ENCODE peak calls at places on chromosomes 1 and 21, in six cellular contexts. X, L, K, C, G and Q are unnamed samples.

GRCh38 chr1:43239484-43239883 is 30.3 kb upstream of the TMEM125 start:
- DNase-seq in K (no peak), X (no peak), C (no peak), G (no peak), L (no peak), Q (no peak)

GRCh38 chr1:159838715-159839114 is 12.0 kb downstream of the SLAMF8 start:
- DNase-seq in K (no peak), C (no peak), G (no peak), X (no peak), L (no peak), Q (no peak)

GRCh38 chr1:225763815-225764548 is 13.6 kb upstream of the SRP9 start:
- DNase-seq in L (no peak), X (no peak), C (no peak), G (no peak), K (no peak), Q (no peak)

GRCh38 chr1:8519167-8519566 is 201.3 kb downstream of the SLC45A1 start:
- DNase-seq in L (no peak), G (no peak), X (no peak), C (no peak), K (no peak), Q (no peak)

GRCh38 chr1:163188947-163189346 is 13.8 kb downstream of the RGS5 start:
- DNase-seq in K (no peak), C (no peak), G (no peak), L (no peak), X (no peak), Q (no peak)

GRCh38 chr1:27508139-27508665 is 18.2 kb upstream of the WASF2 start:
- DNase-seq in L (no peak), X (no peak), K (no peak), C (no peak), G (peak; percentile 34), Q (no peak)

GRCh38 chr21:17414766-17415165 is 98.1 kb upstream of the CXADR start:
- DNase-seq in L (no peak), X (no peak), K (no peak), C (no peak), G (no peak), Q (no peak)

GRCh38 chr1:224170748-224171478 is 12.1 kb upstream of the DEGS1 start:
- DNase-seq in L (no peak), K (peak; percentile 36), C (no peak), G (peak; percentile 53), X (no peak), Q (no peak)

GRCh38 chr1:169676001-169676400 is 35.4 kb downstream of the SELL start:
- DNase-seq in X (no peak), L (no peak), K (peak; percentile 61), G (no peak), C (no peak), Q (no peak)

GRCh38 chr1:2969870-2970291 is 51.4 kb upstream of the ACTRT2 start:
- DNase-seq in G (no peak), L (no peak), K (no peak), X (peak; percentile 71), C (peak; percentile 42), Q (no peak)

GRCh38 chr1:41496080-41497055 is 11.9 kb upstream of the EDN2 start:
- DNase-seq in C (peak; percentile 85), X (peak; percentile 96), G (peak; percentile 63), L (peak; percentile 57), K (peak; percentile 90), Q (peak; percentile 50)

GRCh38 chr1:96366516-96366915 is 355.1 kb upstream of the PTBP2 start:
- DNase-seq in G (no peak), C (no peak), X (no peak), K (no peak), L (no peak), Q (no peak)

GRCh38 chr1:45430486-45430885 is 60.5 kb downstream of the TESK2 start:
- DNase-seq in C (no peak), X (no peak), K (no peak), G (no peak), L (no peak), Q (no peak)

GRCh38 chr1:111484391-111484790 is 10.6 kb downstream of the C1orf162 start:
- DNase-seq in X (no peak), L (no peak), C (no peak), K (no peak), G (no peak), Q (no peak)

GRCh38 chr1:22814176-22815042 is 103.8 kb downstream of the EPHB2 start:
- DNase-seq in C (no peak), G (peak; percentile 22), L (no peak), K (no peak), X (peak; percentile 80), Q (no peak)

GRCh38 chr21:20443558-20444155 is 554.6 kb upstream of the NCAM2 start:
- DNase-seq in G (peak; percentile 43), C (no peak), X (peak; percentile 32), L (no peak), K (no peak), Q (no peak)

GRCh38 chr1:180092931-180093650 is 61.6 kb upstream of the QSOX1 start:
- DNase-seq in L (no peak), G (no peak), X (no peak), C (no peak), K (no peak), Q (no peak)

GRCh38 chr1:11013160-11013531 is 692 bp downstream of the TARDBP start:
- DNase-seq in G (no peak), X (no peak), C (no peak), K (no peak), L (no peak), Q (no peak)